ENCODE peak calls at places on chromosomes 1 and 21, in seven cellular contexts. J is brain microvascular endothelial cell, U is MCF 10A, W is uterus, V is right lobe of liver, R is neural crest cell, B is H9. L is an unnamed sample.

GRCh38 chr1:166971252-166971651 is 4.1 kb downstream of the ILDR2 start:
- DNase-seq in J (no peak), U (no peak), W (no peak), V (no peak), R (no peak), B (no peak), L (no peak)

GRCh38 chr1:206556748-206557635 is 49.7 kb downstream of the RASSF5 start:
- DNase-seq in J (peak; percentile 9), U (peak; percentile 66), W (peak; percentile 60), V (peak; percentile 90), R (peak; percentile 57), B (peak; percentile 70), L (peak; percentile 83)

GRCh38 chr1:236016083-236016482 is 48.8 kb downstream of the NID1 start:
- DNase-seq in J (no peak), U (no peak), W (peak; percentile 85), V (no peak), R (no peak), B (no peak), L (no peak)

GRCh38 chr1:37391181-37391949 is 83.0 kb upstream of the ZC3H12A start:
- DNase-seq in J (no peak), U (no peak), W (no peak), V (no peak), R (no peak), B (peak; percentile 58), L (no peak)

GRCh38 chr1:46400398-46400797 is 6.3 kb downstream of the FAAH start:
- DNase-seq in J (no peak), U (no peak), W (no peak), V (no peak), R (no peak), B (no peak), L (no peak)

GRCh38 chr1:115337633-115338456 is at the start of gene NGF:
- DNase-seq in J (peak; percentile 42), U (peak; percentile 10), W (peak; percentile 80), V (no peak), R (peak; percentile 15), B (peak; percentile 80), L (no peak)

GRCh38 chr21:34219334-34220020 is 144.3 kb upstream of the KCNE2 start:
- DNase-seq in J (no peak), U (no peak), W (no peak), V (no peak), R (no peak), B (no peak), L (no peak)

GRCh38 chr1:197917813-197918646 is 858 bp downstream of the LHX9 start:
- DNase-seq in J (no peak), U (no peak), W (no peak), V (no peak), R (no peak), B (no peak), L (no peak)

GRCh38 chr1:109793486-109794318 is 30.0 kb upstream of the EPS8L3 start:
- DNase-seq in J (peak; percentile 67), U (peak; percentile 87), W (no peak), V (no peak), R (no peak), B (peak; percentile 34), L (no peak)

GRCh38 chr21:42056996-42057689 is 14.0 kb upstream of the UMODL1 start:
- DNase-seq in J (peak; percentile 53), U (peak; percentile 64), W (no peak), V (no peak), R (no peak), B (no peak), L (no peak)

GRCh38 chr1:219731771-219732170 is 118.9 kb upstream of the ZC3H11B start:
- DNase-seq in J (no peak), U (no peak), W (no peak), V (no peak), R (no peak), B (no peak), L (no peak)

GRCh38 chr21:36820176-36821031 is 121.5 kb downstream of the SIM2 start:
- DNase-seq in J (no peak), U (no peak), W (no peak), V (peak; percentile 53), R (no peak), B (peak; percentile 89), L (no peak)

GRCh38 chr1:41360074-41361027 is 883 bp upstream of the FOXO6 start:
- DNase-seq in J (no peak), U (peak; percentile 27), W (peak; percentile 18), V (peak; percentile 44), R (no peak), B (peak; percentile 86), L (no peak)

GRCh38 chr1:78348526-78349284 is 142.1 kb upstream of the PTGFR start:
- DNase-seq in J (peak; percentile 7), U (no peak), W (no peak), V (no peak), R (no peak), B (no peak), L (no peak)

GRCh38 chr1:177858222-177858894 is 111.5 kb downstream of the SEC16B start:
- DNase-seq in J (no peak), U (no peak), W (peak; percentile 13), V (no peak), R (no peak), B (no peak), L (no peak)

GRCh38 chr1:38569932-38570356 is 289.6 kb downstream of the RRAGC start:
- DNase-seq in J (no peak), U (no peak), W (no peak), V (no peak), R (no peak), B (no peak), L (no peak)

GRCh38 chr1:39410915-39411436 is 80.5 kb upstream of the BMP8A start:
- DNase-seq in J (peak; percentile 89), U (peak; percentile 91), W (peak; percentile 82), V (peak; percentile 76), R (peak; percentile 22), B (peak; percentile 65), L (no peak)

GRCh38 chr1:6294080-6294867 is 33.4 kb upstream of the GPR153 start:
- DNase-seq in J (no peak), U (no peak), W (no peak), V (no peak), R (no peak), B (no peak), L (no peak)

GRCh38 chr1:152110860-152111514 is 4.3 kb downstream of the TCHH start:
- DNase-seq in J (peak; percentile 20), U (peak; percentile 71), W (peak; percentile 11), V (peak; percentile 57), R (no peak), B (peak; percentile 70), L (peak; percentile 18)

GRCh38 chr1:234495231-234495990 is 16.4 kb upstream of the TARBP1 start:
- DNase-seq in J (peak; percentile 91), U (peak; percentile 62), W (no peak), V (no peak), R (no peak), B (no peak), L (no peak)

GRCh38 chr1:198681831-198682756 is 43.3 kb downstream of the PTPRC start:
- DNase-seq in J (peak; percentile 97), U (peak; percentile 94), W (no peak), V (peak; percentile 64), R (peak; percentile 11), B (no peak), L (peak; percentile 42)

GRCh38 chr1:28604411-28604810 is 12.3 kb downstream of the RAB42 start:
- DNase-seq in J (no peak), U (no peak), W (no peak), V (no peak), R (no peak), B (no peak), L (no peak)

GRCh38 chr1:31723828-31724359 is 20.1 kb upstream of the COL16A1 start:
- DNase-seq in J (peak; percentile 56), U (peak; percentile 86), W (peak; percentile 45), V (peak; percentile 72), R (peak; percentile 84), B (peak; percentile 84), L (no peak)

GRCh38 chr1:40849801-40850592 is 12.2 kb downstream of the CITED4 start:
- DNase-seq in J (peak; percentile 54), U (peak; percentile 75), W (peak; percentile 69), V (peak; percentile 78), R (peak; percentile 72), B (peak; percentile 79), L (peak; percentile 67)

GRCh38 chr1:61141288-61142044 is 59.1 kb downstream of the NFIA start:
- DNase-seq in J (no peak), U (peak; percentile 96), W (no peak), V (no peak), R (no peak), B (no peak), L (no peak)

GRCh38 chr1:210291088-210291487 is 37.6 kb upstream of the HHAT start:
- DNase-seq in J (no peak), U (no peak), W (no peak), V (no peak), R (no peak), B (no peak), L (no peak)

GRCh38 chr1:210291786-210292275 is 36.9 kb upstream of the HHAT start:
- DNase-seq in J (no peak), U (no peak), W (peak; percentile 42), V (no peak), R (no peak), B (no peak), L (no peak)

GRCh38 chr1:210292276-210292851 is 36.3 kb upstream of the HHAT start:
- DNase-seq in J (no peak), U (peak; percentile 62), W (peak; percentile 51), V (peak; percentile 63), R (peak; percentile 60), B (peak; percentile 89), L (no peak)

GRCh38 chr1:210289248-210289647 is 39.5 kb upstream of the HHAT start:
- DNase-seq in J (no peak), U (no peak), W (no peak), V (no peak), R (no peak), B (no peak), L (no peak)

DNA sequence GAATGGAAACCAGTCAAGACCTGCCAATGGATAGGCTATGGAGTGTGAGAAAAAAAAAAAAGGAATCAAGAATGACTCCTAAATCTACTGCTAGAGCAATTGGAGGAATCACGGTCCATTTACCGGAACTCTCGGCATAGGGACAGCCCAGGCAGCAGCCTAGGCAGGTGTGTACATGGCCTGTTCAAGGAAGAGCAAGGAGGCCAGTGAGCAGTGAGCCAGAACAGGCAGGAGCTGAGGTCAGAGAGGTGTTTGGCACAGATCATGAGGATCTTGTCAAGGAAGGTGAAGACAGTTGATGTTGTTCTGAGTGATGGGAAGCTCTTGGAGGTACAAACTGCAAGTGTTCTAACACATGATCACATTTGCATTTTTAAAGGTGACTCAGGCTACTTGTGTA is 40.6 kb upstream of the HHAT start:
- DNase-seq in J (no peak), U (no peak), W (no peak), V (no peak), R (no peak), B (no peak), L (no peak)
- TF ChIP-seq CTCF in J (no peak), U (no peak), W (no peak), V (no peak), R (no peak), B (no peak), L (no peak)

GRCh38 chr1:165869343-165869742 is 41.9 kb downstream of the UCK2 start:
- DNase-seq in J (no peak), U (no peak), W (no peak), V (no peak), R (no peak), B (no peak), L (no peak)
- TF ChIP-seq CTCF in J (peak; percentile 41), U (no peak), W (no peak), V (no peak), R (peak; percentile 52), B (peak; percentile 39), L (no peak)

GRCh38 chr1:111204211-111204883 is 3.9 kb upstream of the DENND2D start:
- DNase-seq in J (no peak), U (no peak), W (no peak), V (peak; percentile 88), R (no peak), B (no peak), L (peak; percentile 70)
- TF ChIP-seq CTCF in J (no peak), U (no peak), W (no peak), V (no peak), R (no peak), B (no peak), L (no peak)

GRCh38 chr1:156052862-156053769 is 482 bp downstream of the UBQLN4 start:
- DNase-seq in J (peak; percentile 66), U (peak; percentile 81), W (peak; percentile 71), V (peak; percentile 74), R (peak; percentile 72), B (peak; percentile 86), L (peak; percentile 69)
- TF ChIP-seq CTCF in J (peak; percentile 56), U (peak; percentile 30), W (no peak), V (peak; percentile 12), R (peak; percentile 47), B (peak; percentile 56), L (no peak)